ENCODE peak calls at places on chromosome 18, in five cellular contexts. U is heart left ventricle, O is A549, A is NB4, P is adrenal gland. F is an unnamed sample.

GRCh38 chr18:40529478-40529877 is 1425.6 kb upstream of the PIK3C3 start:
- DNase-seq in U (no peak), O (no peak), A (no peak), P (no peak), F (no peak)

GRCh38 chr18:50507120-50507590 is 52.7 kb upstream of the MAPK4 start:
- DNase-seq in U (peak), O (peak), A (peak), P (peak), F (no peak)

GRCh38 chr18:63085611-63086010 is 234.0 kb downstream of the BCL2 start:
- DNase-seq in U (no peak), O (no peak), A (no peak), P (no peak), F (no peak)

GRCh38 chr18:34738173-34738894 is 28.2 kb downstream of the DTNA start:
- DNase-seq in U (peak), O (peak), A (no peak), P (peak), F (no peak)

GRCh38 chr18:59272971-59273935 is at the start of gene RAX:
- DNase-seq in U (no peak), O (peak), A (no peak), P (no peak), F (no peak)

GRCh38 chr18:57819671-57820460 is 16.8 kb upstream of the ATP8B1 start:
- DNase-seq in U (peak), O (peak), A (no peak), P (peak), F (peak)

GRCh38 chr18:55998071-55998522 is 410.1 kb upstream of the TCF4 start:
- DNase-seq in U (peak), O (no peak), A (no peak), P (no peak), F (no peak)

GRCh38 chr18:66111018-66111417 is 360.2 kb downstream of the CDH7 start:
- DNase-seq in U (no peak), O (no peak), A (no peak), P (no peak), F (no peak)

GRCh38 chr18:29307231-29307630 is 1130.3 kb upstream of the CDH2 start:
- DNase-seq in U (no peak), O (no peak), A (no peak), P (no peak), F (no peak)

GRCh38 chr18:74836296-74837139 is 238.8 kb downstream of the ZNF407 start:
- DNase-seq in U (peak), O (peak), A (no peak), P (peak), F (no peak)

GRCh38 chr18:43710135-43710534 is 432.8 kb upstream of the SYT4 start:
- DNase-seq in U (no peak), O (no peak), A (no peak), P (no peak), F (no peak)

GRCh38 chr18:49786019-49786720 is 27.2 kb downstream of the ACAA2 start:
- DNase-seq in U (no peak), O (no peak), A (no peak), P (no peak), F (no peak)

GRCh38 chr18:24763765-24764548 is 303.5 kb downstream of the HRH4 start:
- DNase-seq in U (peak), O (no peak), A (no peak), P (no peak), F (no peak)

GRCh38 chr18:66900837-66901236 is 296.9 kb upstream of the CDH19 start:
- DNase-seq in U (no peak), O (no peak), A (no peak), P (no peak), F (no peak)

GRCh38 chr18:59549797-59550516 is 147.3 kb downstream of the CCBE1 start:
- DNase-seq in U (peak), O (no peak), A (no peak), P (peak), F (no peak)

GRCh38 chr18:73827801-73828200 is 319.8 kb downstream of the FBXO15 start:
- DNase-seq in U (no peak), O (no peak), A (no peak), P (no peak), F (no peak)

GRCh38 chr18:74171910-74172606 is 23.7 kb downstream of the TIMM21 start:
- DNase-seq in U (no peak), O (no peak), A (peak), P (no peak), F (no peak)

GRCh38 chr18:55783921-55784320 is 195.9 kb upstream of the TCF4 start:
- DNase-seq in U (no peak), O (no peak), A (no peak), P (no peak), F (no peak)

GRCh38 chr18:13635046-13635445 is 91.3 kb downstream of the FAM210A start:
- DNase-seq in U (peak), O (no peak), A (no peak), P (no peak), F (no peak)

GRCh38 chr18:61582205-61582710 is 249.0 kb downstream of the CDH20 start:
- DNase-seq in U (peak), O (no peak), A (no peak), P (no peak), F (no peak)

GRCh38 chr18:61581578-61582204 is 248.5 kb downstream of the CDH20 start:
- DNase-seq in U (peak), O (peak), A (peak), P (peak), F (peak)

GRCh38 chr18:61580061-61580460 is 246.8 kb downstream of the CDH20 start:
- DNase-seq in U (no peak), O (no peak), A (no peak), P (no peak), F (no peak)

GRCh38 chr18:61579581-61579980 is 246.4 kb downstream of the CDH20 start:
- DNase-seq in U (no peak), O (no peak), A (no peak), P (no peak), F (no peak)

GRCh38 chr18:61578846-61579245 is 245.6 kb downstream of the CDH20 start:
- DNase-seq in U (no peak), O (no peak), A (no peak), P (no peak), F (no peak)
- H3K4me3 ChIP-seq in U (no peak), O (no peak), A (no peak), P (no peak), F (no peak)

GRCh38 chr18:80108739-80109675 is at the start of gene ADNP2:
- DNase-seq in U (peak), O (peak), A (peak), P (peak), F (peak)
- TF ChIP-seq POLR2A in U (no peak), O (peak), A (peak), P (peak), F (no peak)

GRCh38 chr18:27544211-27544610 is 359.1 kb upstream of the CHST9 start:
- DNase-seq in U (no peak), O (no peak), A (no peak), P (no peak), F (no peak)

GRCh38 chr18:27546991-27547390 is 361.9 kb upstream of the CHST9 start:
- DNase-seq in U (no peak), O (no peak), A (no peak), P (no peak), F (no peak)

DNA sequence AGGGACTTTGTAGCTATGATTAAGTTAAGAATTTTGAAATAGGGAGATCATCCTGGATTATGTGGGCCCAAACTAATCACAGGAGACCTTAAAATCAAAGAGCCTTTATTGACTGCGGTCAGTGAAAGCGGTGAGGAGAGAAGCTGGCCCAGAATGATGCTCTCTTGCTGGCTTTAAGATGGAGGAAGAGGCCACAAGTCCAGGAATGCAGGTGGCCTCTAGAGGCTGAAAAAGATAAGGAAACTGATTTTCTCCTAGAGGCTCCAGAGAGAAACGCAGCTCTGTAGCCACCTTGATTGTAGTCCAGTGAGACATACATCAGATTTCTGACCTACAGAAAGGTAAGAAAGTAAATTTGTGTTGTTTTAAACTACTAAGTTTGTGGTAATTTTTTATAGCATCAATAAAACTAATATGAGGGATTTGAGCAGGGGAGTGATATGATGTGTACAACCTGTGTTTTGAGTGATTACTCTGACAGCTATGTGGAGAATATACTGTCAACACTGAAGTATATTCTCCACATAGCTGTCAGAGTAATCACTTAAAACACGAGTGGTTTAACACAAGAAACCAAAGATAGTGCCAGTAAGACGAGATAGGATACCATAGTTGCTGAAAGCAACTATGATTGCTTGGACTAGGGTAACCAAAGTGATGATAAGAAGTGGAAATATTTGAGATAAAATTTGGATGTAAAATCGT is 364.4 kb upstream of the CHST9 start:
- DNase-seq in U (no peak), O (no peak), A (no peak), P (no peak), F (no peak)
- H3K4me3 ChIP-seq in U (no peak), O (no peak), A (no peak), P (no peak), F (no peak)

GRCh38 chr18:657311-657997 is at the start of gene TYMS:
- DNase-seq in U (peak), O (peak), A (peak), P (peak), F (peak)
- TF ChIP-seq POLR2A in U (no peak), O (no peak), A (peak), P (no peak), F (no peak)

GRCh38 chr18:10927290-10927979 is 221.9 kb downstream of the PIEZO2 start:
- DNase-seq in U (peak), O (no peak), A (no peak), P (no peak), F (no peak)
- H3K4me3 ChIP-seq in U (peak), O (no peak), A (no peak), P (no peak), F (no peak)

GRCh38 chr18:22084547-22084946 is 84.8 kb upstream of the GATA6 start:
- DNase-seq in U (peak), O (no peak), A (no peak), P (no peak), F (no peak)
- TF ChIP-seq POLR2A in U (no peak), O (no peak), A (no peak), P (no peak), F (peak)

DNA sequence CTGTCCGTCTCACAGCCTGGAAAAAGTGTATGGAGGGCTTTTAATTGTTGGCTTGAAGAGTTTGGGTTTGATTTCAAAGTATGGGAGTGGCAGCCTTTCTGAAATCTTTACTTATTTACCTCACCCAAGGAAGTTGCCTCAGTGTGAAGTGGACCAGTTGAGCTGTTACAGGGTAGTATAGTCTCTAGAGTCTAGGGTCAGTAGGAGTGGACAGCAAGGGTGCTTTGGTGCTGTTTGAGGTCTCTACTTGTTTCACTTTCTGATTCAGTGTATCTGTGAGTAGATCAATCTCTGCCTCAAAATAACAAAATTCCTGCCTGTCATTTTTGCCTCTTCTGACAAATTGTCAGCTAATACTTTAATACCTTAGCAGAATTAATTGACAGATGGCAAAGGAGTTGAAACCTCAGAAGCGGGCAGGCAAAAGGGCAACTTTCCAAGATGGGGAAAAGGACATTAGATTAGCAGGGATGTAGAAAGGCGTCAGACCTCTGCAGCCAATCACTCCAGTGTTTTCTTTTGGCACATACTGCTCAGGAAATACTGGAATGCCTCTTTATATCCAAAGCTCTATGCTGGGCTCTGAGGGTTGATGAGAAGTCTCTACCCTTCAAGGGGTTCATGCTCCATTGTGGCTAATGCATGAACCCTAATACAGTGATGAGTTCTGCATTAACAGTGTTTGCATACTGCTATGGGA is 5.9 kb downstream of the RIOK3 start:
- DNase-seq in U (no peak), O (no peak), A (no peak), P (no peak), F (no peak)
- H3K4me3 ChIP-seq in U (no peak), O (no peak), A (no peak), P (no peak), F (no peak)

F was measured in Peyer's patch.